ENCODE peak calls at places on chromosomes 7 and 10, in six cellular contexts. F, L, S, W, Z and N are unnamed samples.

GRCh38 chr10:116771101-116771705 is 28.8 kb upstream of the HSPA12A start:
- DNase-seq in F (no peak), Z (peak; percentile 71), L (peak; percentile 32), S (no peak), W (peak; percentile 82), N (peak; percentile 84)

GRCh38 chr10:15897282-15897681 is 37.0 kb upstream of the MINDY3 start:
- DNase-seq in F (no peak), S (no peak), W (peak; percentile 16), Z (no peak), L (no peak), N (peak; percentile 26)

GRCh38 chr10:83373659-83374058 is 765.6 kb upstream of the GHITM start:
- DNase-seq in S (no peak), Z (no peak), L (no peak), F (no peak), W (no peak), N (no peak)

GRCh38 chr7:1938788-1939433 is 268.8 kb downstream of the ELFN1 start:
- DNase-seq in W (no peak), F (peak; percentile 42), L (no peak), S (peak; percentile 51), Z (peak; percentile 63), N (no peak)

GRCh38 chr10:88702848-88703597 is 3.0 kb upstream of the LIPK start:
- DNase-seq in S (no peak), F (no peak), W (no peak), L (peak; percentile 68), Z (no peak), N (no peak)

GRCh38 chr10:27542812-27543211 is 38.7 kb downstream of the RAB18 start:
- DNase-seq in L (no peak), F (no peak), W (peak; percentile 46), S (no peak), Z (no peak), N (peak; percentile 15)

GRCh38 chr7:46230298-46231295 is 309.5 kb upstream of the IGFBP3 start:
- DNase-seq in W (peak; percentile 55), L (no peak), Z (no peak), S (no peak), F (no peak), N (peak; percentile 41)

GRCh38 chr10:93069245-93069561 is 4.5 kb upstream of the CYP26A1 start:
- DNase-seq in Z (no peak), S (no peak), L (no peak), W (no peak), F (no peak), N (no peak)

GRCh38 chr10:71517310-71518159 is 120.8 kb downstream of the CDH23 start:
- DNase-seq in W (no peak), L (no peak), S (no peak), F (no peak), Z (no peak), N (no peak)

GRCh38 chr10:37687581-37687980 is 169.8 kb downstream of the ZNF248 start:
- DNase-seq in F (no peak), Z (no peak), L (no peak), W (no peak), S (no peak), N (no peak)

GRCh38 chr7:30690011-30690410 is 7.8 kb upstream of the CRHR2 start:
- DNase-seq in F (no peak), W (no peak), L (no peak), Z (no peak), S (no peak), N (no peak)

GRCh38 chr7:73715648-73716317 is 3.7 kb downstream of the STX1A start:
- DNase-seq in Z (peak; percentile 26), S (no peak), F (no peak), L (peak; percentile 28), W (peak; percentile 94), N (peak; percentile 96)

GRCh38 chr7:27190284-27190748 is 5.3 kb upstream of the HOXA11 start:
- DNase-seq in F (no peak), S (no peak), L (no peak), Z (no peak), W (no peak), N (no peak)
- H3K4me3 ChIP-seq in F (no peak overlapping the region), S (no peak overlapping the region), L (no peak overlapping the region), Z (no peak overlapping the region), W (no peak overlapping the region), N (no peak overlapping the region)

DNA sequence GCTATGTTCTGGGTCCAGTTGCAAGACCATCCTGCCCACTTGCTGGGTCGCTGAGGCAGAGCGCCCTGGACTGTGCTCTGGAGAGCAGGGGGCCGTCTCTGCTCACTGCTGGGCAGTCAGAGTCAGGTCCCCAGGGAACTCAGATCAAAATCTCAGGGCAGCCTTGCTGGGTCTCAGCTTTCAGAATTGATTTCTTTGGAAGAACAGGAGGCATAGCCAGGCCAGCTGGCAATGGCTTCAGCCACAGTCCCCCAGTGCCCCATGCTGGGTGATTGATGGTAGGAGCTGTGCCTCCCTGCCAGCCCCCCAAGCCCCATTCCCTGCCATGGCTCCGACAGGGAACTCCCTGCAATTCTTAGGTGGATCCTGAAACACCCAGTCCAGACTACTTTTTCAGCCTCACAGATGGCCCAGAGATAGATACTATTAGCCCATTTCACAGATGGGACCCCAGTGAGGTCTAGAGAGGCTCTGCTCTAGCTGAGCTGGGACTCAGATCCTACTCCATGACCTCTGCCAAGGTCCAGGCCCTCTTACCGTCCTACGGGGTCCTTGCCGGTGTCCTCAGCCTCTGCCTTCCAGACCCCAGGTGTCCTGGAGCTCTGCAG is 470 bp downstream of the MMRN2 start:
- DNase-seq in W (no peak), F (no peak), Z (peak; percentile 40), S (peak; percentile 16), L (no peak), N (no peak)
- H3K4me3 ChIP-seq in W (no peak overlapping the region), F (no peak overlapping the region), Z (peak overlapping the region; percentile 55), S (peak overlapping the region; percentile 54), L (no peak overlapping the region), N (no peak overlapping the region)

GRCh38 chr10:1041514-1041913 is 7.4 kb downstream of the IDI1 start:
- DNase-seq in W (no peak), F (no peak), S (no peak), Z (no peak), L (no peak), N (no peak)

GRCh38 chr10:1045415-1045814 is 3.5 kb downstream of the IDI1 start:
- DNase-seq in Z (no peak), L (no peak), S (no peak), W (no peak), F (no peak), N (no peak)

GRCh38 chr10:1044146-1044545 is 4.8 kb downstream of the IDI1 start:
- DNase-seq in W (no peak), S (no peak), Z (no peak), F (no peak), L (no peak), N (no peak)

GRCh38 chr10:1044964-1045363 is 4.0 kb downstream of the IDI1 start:
- DNase-seq in W (peak; percentile 15), L (no peak), Z (no peak), F (no peak), S (no peak), N (no peak)

GRCh38 chr10:1043532-1043995 is 5.4 kb downstream of the IDI1 start:
- DNase-seq in S (peak; percentile 57), W (peak; percentile 10), L (peak; percentile 44), F (peak; percentile 58), Z (no peak), N (no peak)
- H3K4me3 ChIP-seq in S (peak overlapping the region; percentile 27), W (no peak overlapping the region), L (no peak overlapping the region), F (peak overlapping the region; percentile 42), Z (peak overlapping the region; percentile 47), N (no peak overlapping the region)

GRCh38 chr7:33906697-33907096 is 1.4 kb downstream of the BMPER start:
- DNase-seq in S (no peak), L (no peak), W (no peak), Z (no peak), F (no peak), N (no peak)
- H3K4me3 ChIP-seq in S (peak overlapping the region; percentile 9), L (no peak overlapping the region), W (peak overlapping the region; percentile 81), Z (no peak overlapping the region), F (no peak overlapping the region), N (no peak overlapping the region)

DNA sequence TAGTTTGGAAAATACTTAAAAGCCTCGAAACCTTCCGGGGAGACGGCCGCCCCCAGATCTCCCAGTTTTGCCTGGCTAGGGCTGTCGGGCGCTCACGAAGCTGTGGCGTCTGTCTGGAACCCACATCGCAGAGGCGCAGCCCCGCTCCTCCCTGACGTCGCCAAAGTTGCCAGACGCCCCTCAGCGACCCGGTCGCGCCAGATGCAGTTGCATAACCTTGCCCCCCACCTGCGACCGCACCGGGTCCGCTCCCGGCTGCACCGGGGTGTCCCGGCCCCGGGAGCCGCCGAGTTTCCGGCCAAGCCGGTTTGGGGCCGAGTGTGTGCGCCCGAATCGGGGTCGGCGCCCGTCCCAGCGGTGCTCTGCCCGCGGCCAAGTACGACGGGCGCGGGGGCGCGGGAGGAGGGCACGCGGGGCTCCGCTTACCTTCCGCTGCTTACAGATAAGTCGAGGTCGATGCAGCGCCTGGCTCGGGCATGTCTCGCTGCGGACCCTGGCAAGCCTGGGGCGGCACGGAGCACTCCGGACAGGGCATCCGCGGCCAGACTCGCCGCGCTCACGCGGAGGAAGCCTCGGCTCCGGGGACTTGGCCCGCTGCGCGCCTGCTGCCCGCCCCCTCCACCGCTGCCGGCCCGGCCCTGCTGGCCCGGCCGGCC is 692 bp downstream of the INSYN2A start:
- DNase-seq in F (no peak), W (no peak), Z (no peak), L (no peak), S (no peak), N (no peak)
- H3K4me3 ChIP-seq in F (no peak overlapping the region), W (peak overlapping the region; percentile 56), Z (peak overlapping the region; percentile 51), L (no peak overlapping the region), S (peak overlapping the region; percentile 45), N (peak overlapping the region; percentile 53)

DNA sequence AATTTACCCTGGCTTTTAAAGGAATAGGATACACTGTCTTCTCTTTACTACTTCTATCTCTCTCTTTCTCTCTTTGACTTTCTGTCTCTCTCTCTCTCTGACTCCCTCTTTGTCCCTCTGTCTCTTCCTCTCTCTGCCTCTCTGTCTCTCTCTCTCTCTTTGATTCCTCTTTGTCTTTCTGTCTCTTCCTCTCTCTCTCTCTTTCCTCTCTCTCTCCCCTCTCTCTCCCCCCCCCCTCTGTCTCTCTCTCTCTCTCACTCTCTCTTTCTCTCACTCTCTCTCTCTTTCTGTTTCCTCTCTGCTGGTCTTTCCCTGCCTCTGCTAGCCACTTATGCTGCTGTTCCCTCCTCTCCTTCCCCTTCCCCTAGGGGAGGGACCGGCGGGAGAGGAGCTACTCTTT is 149.0 kb downstream of the LYZL1 start:
- DNase-seq in F (no peak), L (no peak), Z (no peak), W (no peak), S (no peak), N (no peak)
- H3K4me3 ChIP-seq in F (no peak overlapping the region), L (no peak overlapping the region), Z (no peak overlapping the region), W (no peak overlapping the region), S (no peak overlapping the region), N (no peak overlapping the region)

DNA sequence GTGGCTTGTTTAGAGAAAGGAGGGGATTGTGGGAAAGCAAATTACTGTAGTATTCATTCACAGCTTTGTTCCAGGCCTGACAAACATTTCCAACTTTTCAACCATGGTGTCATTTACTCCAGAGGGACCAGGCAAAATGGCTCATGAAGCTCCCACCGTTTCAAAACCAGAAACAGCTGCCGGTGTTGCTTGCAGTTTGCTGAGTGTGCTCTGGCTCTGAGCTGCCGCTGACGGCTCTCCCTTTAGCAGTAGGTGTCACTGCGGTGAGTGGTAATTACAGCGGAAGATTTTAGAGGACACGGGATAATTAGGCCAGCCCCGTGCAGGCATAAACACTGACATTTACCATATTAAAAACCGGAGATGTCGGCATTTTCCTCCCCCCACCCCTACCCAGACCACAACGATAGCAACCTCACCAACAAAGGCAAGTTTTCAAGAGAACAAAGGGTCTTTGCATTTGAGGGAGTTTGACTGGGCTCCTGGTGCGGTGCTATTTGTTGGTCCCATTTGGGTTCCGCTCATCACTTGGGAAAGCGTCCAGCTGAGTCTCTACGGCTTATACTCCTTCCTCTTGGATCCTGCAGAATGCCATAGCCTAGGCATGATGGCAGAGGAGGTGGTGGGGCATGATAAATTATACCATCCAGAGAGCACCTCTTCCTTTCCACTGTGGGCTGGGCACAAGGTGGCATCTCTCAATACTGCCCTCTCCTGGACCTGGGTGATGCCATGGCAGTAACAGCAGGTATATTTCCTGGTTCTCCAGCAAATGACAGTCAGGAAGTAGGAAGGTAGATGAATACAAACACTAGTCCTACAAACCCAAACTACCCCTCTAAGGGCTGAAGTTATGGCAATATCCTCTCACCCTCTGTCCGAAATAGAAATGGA is 1005.2 kb downstream of the KCNMA1 start:
- DNase-seq in S (no peak), Z (no peak), L (peak; percentile 33), F (no peak), W (no peak), N (no peak)
- H3K4me3 ChIP-seq in S (no peak overlapping the region), Z (no peak overlapping the region), L (no peak overlapping the region), F (no peak overlapping the region), W (no peak overlapping the region), N (no peak overlapping the region)